ENCODE peak calls at places on chromosomes 3 and 15, in eight cellular contexts. H, S, J, W, A, E, R and D are unnamed samples.
A peak's percentile ranks its signal among the peaks of the same experiment; 100 is the strongest.

GRCh38 chr3:134992180-134992579 is 197.1 kb downstream of the EPHB1 start:
- DNase-seq in E (no peak), W (no peak), A (no peak), R (no peak), S (no peak), J (no peak), H (no peak), D (no peak)

GRCh38 chr15:53534105-53534839 is 225.2 kb downstream of the WDR72 start:
- DNase-seq in J (no peak), W (no peak), A (no peak), R (no peak), E (peak; percentile 45), S (no peak), H (no peak), D (no peak)

GRCh38 chr3:150150633-150151032 is 179.9 kb upstream of the PFN2 start:
- DNase-seq in E (peak; percentile 37), R (no peak), S (no peak), J (no peak), W (no peak), A (no peak), H (no peak), D (no peak)

GRCh38 chr15:82108489-82109078 is 62.8 kb upstream of the MEX3B start:
- DNase-seq in S (peak; percentile 74), H (no peak), J (peak; percentile 13), R (peak; percentile 86), E (peak; percentile 19), A (peak; percentile 76), W (peak; percentile 27), D (peak; percentile 25)

GRCh38 chr3:76122007-76122406 is 336.7 kb upstream of the ZNF717 start:
- DNase-seq in H (no peak), W (no peak), R (no peak), E (peak; percentile 29), A (no peak), S (no peak), J (no peak), D (no peak)

GRCh38 chr15:39586387-39587171 is 5.7 kb downstream of the THBS1 start:
- DNase-seq in J (no peak), A (no peak), R (no peak), W (no peak), E (no peak), H (peak; percentile 75), S (no peak), D (no peak)

GRCh38 chr3:180116658-180117057 is 79.9 kb upstream of the PEX5L start:
- DNase-seq in A (no peak), J (no peak), R (no peak), S (no peak), E (no peak), H (no peak), W (no peak), D (no peak)

GRCh38 chr3:196431193-196432136 is 762 bp downstream of the UBXN7 start:
- DNase-seq in A (no peak), S (peak; percentile 37), R (no peak), H (no peak), J (peak; percentile 47), E (peak; percentile 71), W (peak; percentile 8), D (peak; percentile 22)

GRCh38 chr3:128317101-128317697 is 149.5 kb downstream of the DNAJB8 start:
- DNase-seq in R (peak; percentile 23), W (no peak), S (no peak), J (no peak), A (peak; percentile 20), H (no peak), E (no peak), D (no peak)

GRCh38 chr15:74427607-74428441 is 5.9 kb downstream of the SEMA7A start:
- DNase-seq in R (no peak), E (no peak), H (no peak), A (no peak), J (no peak), S (no peak), W (no peak), D (no peak)

GRCh38 chr3:121975702-121976302 is 46.2 kb downstream of the ILDR1 start:
- DNase-seq in J (no peak), W (no peak), A (no peak), E (no peak), H (no peak), S (no peak), R (no peak), D (no peak)

GRCh38 chr3:13688034-13688433 is 139.1 kb downstream of the FBLN2 start:
- DNase-seq in E (no peak), R (no peak), S (no peak), A (no peak), J (no peak), W (no peak), H (no peak), D (no peak)

GRCh38 chr15:25846377-25846776 is 16.8 kb downstream of the ATP10A start:
- DNase-seq in H (no peak), W (no peak), E (no peak), R (no peak), J (no peak), A (peak; percentile 52), S (peak; percentile 59), D (peak; percentile 68)

GRCh38 chr3:44568561-44568960 is 13.6 kb downstream of the ZKSCAN7 start:
- DNase-seq in A (no peak), H (no peak), S (no peak), E (no peak), R (no peak), J (no peak), W (no peak), D (no peak)

GRCh38 chr3:150242220-150242938 is 165.7 kb upstream of the TSC22D2 start:
- DNase-seq in J (peak; percentile 10), H (no peak), E (no peak), R (no peak), A (no peak), S (no peak), W (no peak), D (no peak)

GRCh38 chr3:37986479-37987314 is 3.9 kb upstream of the VILL start:
- DNase-seq in E (no peak), H (no peak), J (peak; percentile 12), W (no peak), R (no peak), S (no peak), A (no peak), D (no peak)

GRCh38 chr3:4429648-4430350 is 37.3 kb downstream of the SUMF1 start:
- DNase-seq in J (no peak), S (no peak), H (no peak), R (no peak), A (no peak), W (no peak), E (no peak), D (no peak)

GRCh38 chr3:169034401-169034800 is 629.1 kb downstream of the MECOM start:
- DNase-seq in W (no peak), A (no peak), R (no peak), H (no peak), J (no peak), E (peak; percentile 71), S (no peak), D (no peak)

GRCh38 chr3:177968891-177969290 is 567.3 kb upstream of the KCNMB2 start:
- DNase-seq in W (no peak), R (no peak), E (peak; percentile 53), H (no peak), S (no peak), J (no peak), A (no peak), D (no peak)

GRCh38 chr3:17544632-17545031 is 197.8 kb downstream of the TBC1D5 start:
- DNase-seq in A (no peak), J (no peak), E (peak; percentile 7), R (no peak), W (no peak), S (no peak), H (no peak), D (no peak)

GRCh38 chr15:24394303-24394702 is 281.3 kb upstream of the NPAP1 start:
- DNase-seq in W (no peak), S (no peak), H (no peak), J (no peak), A (no peak), R (no peak), E (no peak), D (no peak)

GRCh38 chr15:64507845-64508244 is 47.5 kb downstream of the ZNF609 start:
- DNase-seq in W (no peak), E (no peak), A (no peak), R (no peak), J (no peak), H (no peak), S (no peak), D (no peak)

GRCh38 chr3:134378384-134378783 is 4.1 kb upstream of the AMOTL2 start:
- DNase-seq in S (no peak), H (no peak), R (peak; percentile 87), J (no peak), W (no peak), A (no peak), E (no peak), D (peak; percentile 6)